ENCODE peak calls at places on chromosomes 13 and 19, in nine cellular contexts. R is cardiac fibroblast, N is sigmoid colon, P is amniotic epithelial cell, I is psoas muscle, U is occipital lobe, B is left ventricle myocardium superior, F is Daoy, E is glutamatergic neuron. D is an unnamed sample.

GRCh38 chr19:6610934-6611370 is 20.0 kb upstream of the CD70 start:
- DNase-seq in E (no peak), R (peak; percentile 82), B (no peak), P (peak; percentile 20), I (no peak), F (peak; percentile 89), N (no peak), U (no peak), D (peak; percentile 88)

GRCh38 chr13:87827479-87827878 is 156.3 kb downstream of the SLITRK5 start:
- DNase-seq in R (no peak), U (no peak), B (no peak), P (peak; percentile 79), I (no peak), E (no peak), N (no peak), F (no peak), D (no peak)

GRCh38 chr19:9906475-9907087 is 29.7 kb downstream of the OLFM2 start:
- DNase-seq in E (peak; percentile 22), I (no peak), F (no peak), N (no peak), B (no peak), U (no peak), R (peak; percentile 22), P (no peak), D (no peak)

GRCh38 chr19:40177286-40178070 is 13.7 kb upstream of the MAP3K10 start:
- DNase-seq in N (no peak), I (no peak), E (no peak), U (no peak), R (no peak), F (no peak), P (no peak), B (no peak), D (peak; percentile 16)

GRCh38 chr19:37413243-37414084 is 42.6 kb downstream of the ZNF527 start:
- DNase-seq in B (no peak), P (peak; percentile 12), N (no peak), R (no peak), F (no peak), U (no peak), E (no peak), I (no peak), D (peak; percentile 11)

GRCh38 chr13:95462801-95463200 is 89.7 kb upstream of the CLDN10 start:
- DNase-seq in B (no peak), R (no peak), P (no peak), E (no peak), U (no peak), F (no peak), I (no peak), N (no peak), D (no peak)

GRCh38 chr13:107977175-107977574 is 238.2 kb downstream of the LIG4 start:
- DNase-seq in E (no peak), I (no peak), P (no peak), F (no peak), U (no peak), N (no peak), B (no peak), R (no peak), D (no peak)

GRCh38 chr19:47430041-47430802 is 10.9 kb upstream of the MEIS3 start:
- DNase-seq in N (no peak), R (peak; percentile 64), P (peak; percentile 38), F (no peak), U (no peak), B (peak; percentile 53), E (peak; percentile 70), I (no peak), D (peak; percentile 62)

GRCh38 chr13:38954291-38954690 is 36.3 kb downstream of the STOML3 start:
- DNase-seq in P (no peak), B (no peak), N (no peak), R (no peak), U (no peak), F (no peak), E (no peak), I (no peak), D (peak; percentile 0)

GRCh38 chr13:98479496-98480003 is 97.4 kb downstream of the STK24 start:
- DNase-seq in N (peak; percentile 61), B (no peak), R (no peak), I (no peak), U (no peak), E (no peak), F (no peak), P (no peak), D (no peak)

GRCh38 chr19:15195987-15196682 is 4.7 kb downstream of the NOTCH3 start:
- DNase-seq in R (no peak), B (no peak), E (no peak), P (no peak), I (no peak), F (peak; percentile 60), N (no peak), U (no peak), D (no peak)

GRCh38 chr19:28409859-28410258 is 803.1 kb downstream of the UQCRFS1 start:
- DNase-seq in R (no peak), U (no peak), F (no peak), N (no peak), P (no peak), B (no peak), E (no peak), I (no peak), D (no peak)

GRCh38 chr13:101916108-101916757 is 463.8 kb downstream of the ITGBL1 start:
- DNase-seq in P (peak; percentile 31), I (no peak), B (peak; percentile 68), N (no peak), R (no peak), F (peak; percentile 54), U (no peak), E (peak; percentile 87), D (peak; percentile 3)

GRCh38 chr19:5012688-5013457 is 44.0 kb downstream of the KDM4B start:
- DNase-seq in B (no peak), N (no peak), I (no peak), F (no peak), P (no peak), R (no peak), E (no peak), U (no peak), D (no peak)

GRCh38 chr13:40961224-40961623 is 57.9 kb downstream of the ELF1 start:
- DNase-seq in P (no peak), U (no peak), R (no peak), E (no peak), I (no peak), B (no peak), N (no peak), F (no peak), D (no peak)

GRCh38 chr19:54255105-54255775 is 1.8 kb downstream of the LILRB5 start:
- DNase-seq in U (no peak), B (no peak), N (peak; percentile 54), I (no peak), P (no peak), R (no peak), E (no peak), F (no peak), D (no peak)

D was measured in RPMI7951.